ENCODE peak calls at places on chromosomes 1 and 21, in nine cellular contexts. V, E, C, O, J, W, P, B and T are unnamed samples.

GRCh38 chr1:54274448-54274847 is 74.5 kb downstream of the MRPL37 start:
- DNase-seq in J (no peak), C (peak; percentile 76), W (no peak), P (peak; percentile 76), E (no peak), O (no peak), V (no peak), B (no peak), T (no peak)

GRCh38 chr1:173433927-173434326 is 43.2 kb upstream of the PRDX6 start:
- DNase-seq in P (no peak), J (no peak), B (no peak), O (no peak), E (no peak), W (no peak), C (no peak), V (no peak), T (no peak)

GRCh38 chr1:225853441-225853840 is 28.7 kb downstream of the TMEM63A start:
- DNase-seq in B (no peak), J (no peak), P (no peak), O (no peak), W (no peak), V (no peak), C (no peak), E (no peak), T (no peak)

GRCh38 chr21:25330266-25330665 is 277.0 kb downstream of the MRPL39 start:
- DNase-seq in P (no peak), W (no peak), J (no peak), C (no peak), B (no peak), O (no peak), V (no peak), E (peak; percentile 61), T (no peak)

GRCh38 chr1:153561401-153561985 is 4.2 kb downstream of the S100A2 start:
- DNase-seq in E (no peak), O (no peak), B (no peak), V (no peak), C (no peak), W (no peak), J (no peak), P (no peak), T (no peak)

GRCh38 chr1:225896937-225897549 is 8.1 kb upstream of the LEFTY1 start:
- DNase-seq in J (peak; percentile 35), P (peak; percentile 89), O (no peak), C (no peak), V (peak; percentile 94), E (peak; percentile 34), B (peak; percentile 70), W (peak; percentile 54), T (no peak)

GRCh38 chr1:6497215-6497866 is 5.9 kb upstream of the PLEKHG5 start:
- DNase-seq in P (no peak), E (no peak), J (no peak), C (no peak), O (peak; percentile 50), B (peak; percentile 52), V (no peak), W (peak; percentile 50), T (no peak)

GRCh38 chr1:4554291-4554865 is 100.0 kb upstream of the AJAP1 start:
- DNase-seq in J (no peak), C (no peak), O (no peak), V (no peak), W (no peak), P (no peak), E (no peak), B (no peak), T (peak; percentile 53)

GRCh38 chr1:19006000-19006399 is 49.5 kb upstream of the IFFO2 start:
- DNase-seq in W (peak; percentile 9), E (no peak), C (no peak), P (no peak), B (no peak), O (no peak), J (no peak), V (no peak), T (peak; percentile 38)

GRCh38 chr1:37999434-38000232 is 5.7 kb downstream of the FHL3 start:
- DNase-seq in W (no peak), V (no peak), O (no peak), B (no peak), C (peak; percentile 84), P (no peak), J (no peak), E (peak; percentile 66), T (no peak)

GRCh38 chr1:197469620-197470210 is 201.7 kb downstream of the CRB1 start:
- DNase-seq in B (no peak), W (no peak), C (no peak), V (no peak), E (no peak), O (no peak), P (no peak), J (no peak), T (no peak)

GRCh38 chr1:50333595-50333974 is 89.7 kb downstream of the DMRTA2 start:
- DNase-seq in E (peak; percentile 3), B (peak; percentile 60), V (peak; percentile 78), O (no peak), J (no peak), C (no peak), W (peak; percentile 38), P (peak; percentile 52), T (no peak)

GRCh38 chr1:171563675-171564074 is 58.4 kb upstream of the MYOCOS start:
- DNase-seq in C (no peak), J (no peak), V (no peak), B (no peak), E (peak; percentile 76), O (no peak), W (no peak), P (no peak), T (no peak)

GRCh38 chr1:1780598-1781525 is 2.6 kb upstream of the NADK start:
- DNase-seq in C (no peak), O (no peak), B (no peak), P (no peak), J (no peak), E (no peak), V (no peak), W (no peak), T (no peak)

GRCh38 chr1:227434808-227435207 is 116.5 kb upstream of the CDC42BPA start:
- DNase-seq in W (no peak), O (peak; percentile 43), C (no peak), J (no peak), V (no peak), E (no peak), B (no peak), P (no peak), T (no peak)

GRCh38 chr1:188670837-188671236 is 1806.8 kb downstream of the BRINP3 start:
- DNase-seq in J (no peak), W (peak; percentile 29), V (no peak), O (no peak), E (peak; percentile 17), B (no peak), C (no peak), P (no peak), T (no peak)

GRCh38 chr1:194071200-194071599 is 884.8 kb upstream of the B3GALT2 start:
- DNase-seq in E (no peak), W (no peak), O (no peak), J (no peak), C (no peak), V (no peak), P (no peak), B (no peak), T (no peak)

GRCh38 chr1:91603409-91603808 is 102.8 kb downstream of the CDC7 start:
- DNase-seq in W (no peak), J (no peak), B (peak; percentile 36), O (no peak), C (no peak), P (no peak), V (no peak), E (no peak), T (no peak)

GRCh38 chr1:243939167-243939848 is 89.3 kb upstream of the AKT3 start:
- DNase-seq in B (no peak), W (no peak), J (no peak), V (no peak), C (no peak), P (no peak), O (no peak), E (peak; percentile 65), T (no peak)

GRCh38 chr1:159007734-159008133 is 2.0 kb upstream of the IFI16 start:
- DNase-seq in W (no peak), P (no peak), E (no peak), J (no peak), V (no peak), O (no peak), C (no peak), B (no peak), T (no peak)

GRCh38 chr1:188050250-188050649 is 1221.5 kb downstream of the PLA2G4A start:
- DNase-seq in B (no peak), P (no peak), V (no peak), J (no peak), E (no peak), W (no peak), O (no peak), C (no peak), T (no peak)

GRCh38 chr1:234658143-234658542 is 48.2 kb upstream of the IRF2BP2 start:
- DNase-seq in O (no peak), B (no peak), V (no peak), P (peak; percentile 82), J (no peak), E (peak; percentile 73), W (peak; percentile 51), C (no peak), T (no peak)

GRCh38 chr1:21541835-21542234 is 32.6 kb downstream of the ALPL start:
- DNase-seq in P (no peak), V (no peak), C (peak; percentile 89), W (peak; percentile 34), B (no peak), E (peak; percentile 76), J (no peak), O (no peak), T (no peak)

GRCh38 chr1:64228181-64228957 is 24.9 kb downstream of the UBE2U start:
- DNase-seq in E (peak; percentile 55), B (no peak), J (no peak), O (no peak), V (no peak), W (no peak), C (no peak), P (no peak), T (no peak)

GRCh38 chr1:6464514-6464836 is 1.5 kb downstream of the TNFRSF25 start:
- DNase-seq in J (no peak), E (no peak), C (peak; percentile 85), P (peak; percentile 92), V (no peak), B (no peak), W (peak; percentile 62), O (no peak), T (no peak)